ENCODE peak calls at places on chromosomes 4 and X, in four cellular contexts. One of them, this sample, is unnamed.

GRCh38 chr4:48738856-48739255 is 41.2 kb downstream of the FRYL start:
- DNase-seq in HepG2: no peak
- DNase-seq in K562: no peak
- DNase-seq in GM12878: no peak
- DNase-seq in this sample: no peak

GRCh38 chr4:40953253-40954118 is 203.7 kb downstream of the NSUN7 start:
- DNase-seq in HepG2: no peak
- DNase-seq in K562: no peak
- DNase-seq in GM12878: no peak
- DNase-seq in this sample: no peak

GRCh38 chr4:2063557-2064275 is 4.6 kb downstream of the NAT8L start:
- DNase-seq in HepG2: no peak
- DNase-seq in K562: no peak
- DNase-seq in GM12878: no peak
- DNase-seq in this sample: no peak

GRCh38 chr4:3879681-3880594 is 113.8 kb downstream of the ADRA2C start:
- DNase-seq in HepG2: no peak
- DNase-seq in K562: no peak
- DNase-seq in GM12878: no peak
- DNase-seq in this sample: no peak

GRCh38 chrX:80808854-80809493 is 703 bp downstream of the BRWD3 start:
- DNase-seq in HepG2: no peak
- DNase-seq in K562: no peak
- DNase-seq in GM12878: no peak
- DNase-seq in this sample: no peak

GRCh38 chr4:12691168-12691567 is 793.0 kb downstream of the RAB28 start:
- DNase-seq in HepG2: no peak
- DNase-seq in K562: no peak
- DNase-seq in GM12878: no peak
- DNase-seq in this sample: no peak

GRCh38 chrX:109347618-109348017 is 134.3 kb downstream of the GUCY2F start:
- DNase-seq in HepG2: no peak
- DNase-seq in K562: no peak
- DNase-seq in GM12878: no peak
- DNase-seq in this sample: no peak

GRCh38 chr4:116531870-116532269 is 553.5 kb downstream of the TRAM1L1 start:
- DNase-seq in HepG2: no peak
- DNase-seq in K562: no peak
- DNase-seq in GM12878: no peak
- DNase-seq in this sample: no peak

GRCh38 chr4:2042207-2042946 is 16.8 kb upstream of the NAT8L start:
- DNase-seq in HepG2: no peak
- DNase-seq in K562: peak
- DNase-seq in GM12878: no peak
- DNase-seq in this sample: peak

GRCh38 chr4:52059372-52059771 is 8.3 kb downstream of the SPATA18 start:
- DNase-seq in HepG2: no peak
- DNase-seq in K562: no peak
- DNase-seq in GM12878: no peak
- DNase-seq in this sample: no peak

GRCh38 chrX:19535481-19535880 is 20.2 kb upstream of the MAP3K15 start:
- DNase-seq in HepG2: peak
- DNase-seq in K562: peak
- DNase-seq in GM12878: no peak
- DNase-seq in this sample: peak

GRCh38 chrX:57211906-57212305 is 74.6 kb upstream of the FAAH2 start:
- DNase-seq in HepG2: no peak
- DNase-seq in K562: no peak
- DNase-seq in GM12878: no peak
- DNase-seq in this sample: no peak

GRCh38 chr4:155570661-155571060 is 96.0 kb upstream of the GUCY1A1 start:
- DNase-seq in HepG2: no peak
- DNase-seq in K562: no peak
- DNase-seq in GM12878: no peak
- DNase-seq in this sample: no peak

GRCh38 chrX:130118941-130119640 is 8.8 kb upstream of the ELF4 start:
- DNase-seq in HepG2: no peak
- DNase-seq in K562: no peak
- DNase-seq in GM12878: no peak
- DNase-seq in this sample: no peak

GRCh38 chrX:72029473-72030411 is 102.0 kb downstream of the RTL5 start:
- DNase-seq in HepG2: peak
- DNase-seq in K562: no peak
- DNase-seq in GM12878: no peak
- DNase-seq in this sample: no peak

GRCh38 chrX:131734621-131735020 is 190.7 kb downstream of the OR13H1 start:
- DNase-seq in HepG2: no peak
- DNase-seq in K562: no peak
- DNase-seq in GM12878: peak
- DNase-seq in this sample: no peak

GRCh38 chr4:139973015-139973414 is 181.0 kb downstream of the MAML3 start:
- DNase-seq in HepG2: no peak
- DNase-seq in K562: no peak
- DNase-seq in GM12878: no peak
- DNase-seq in this sample: no peak

GRCh38 chrX:71941771-71942170 is 31.1 kb downstream of the NHSL2 start:
- DNase-seq in HepG2: no peak
- DNase-seq in K562: no peak
- DNase-seq in GM12878: no peak
- DNase-seq in this sample: no peak

GRCh38 chr4:135050086-135050717 is 848.6 kb upstream of the PABPC4L start:
- DNase-seq in HepG2: no peak
- DNase-seq in K562: no peak
- DNase-seq in GM12878: no peak
- DNase-seq in this sample: no peak

GRCh38 chr4:990746-991367 is 2.3 kb downstream of the SLC26A1 start:
- DNase-seq in HepG2: no peak
- DNase-seq in K562: no peak
- DNase-seq in GM12878: no peak
- DNase-seq in this sample: no peak

GRCh38 chrX:129771266-129771995 is 8.3 kb upstream of the SASH3 start:
- DNase-seq in HepG2: no peak
- DNase-seq in K562: no peak
- DNase-seq in GM12878: no peak
- DNase-seq in this sample: no peak

GRCh38 chr4:99645638-99646037 is 12.0 kb downstream of the C4orf54 start:
- DNase-seq in HepG2: no peak
- DNase-seq in K562: no peak
- DNase-seq in GM12878: no peak
- DNase-seq in this sample: no peak

GRCh38 chr4:11441182-11441556 is 12.5 kb upstream of the HS3ST1 start:
- DNase-seq in HepG2: no peak
- DNase-seq in K562: no peak
- DNase-seq in GM12878: no peak
- DNase-seq in this sample: no peak

GRCh38 chr4:150173854-150174398 is 95.7 kb downstream of the DCLK2 start:
- DNase-seq in HepG2: no peak
- DNase-seq in K562: no peak
- DNase-seq in GM12878: no peak
- DNase-seq in this sample: no peak

GRCh38 chr4:632926-633325 is 7.6 kb downstream of the PDE6B start:
- DNase-seq in HepG2: no peak
- DNase-seq in K562: no peak
- DNase-seq in GM12878: no peak
- DNase-seq in this sample: no peak

GRCh38 chr4:53644607-53645006 is 53.3 kb upstream of the LNX1 start:
- DNase-seq in HepG2: no peak
- DNase-seq in K562: no peak
- DNase-seq in GM12878: no peak
- DNase-seq in this sample: no peak
- TF ChIP-seq TARDBP in HepG2: no peak
- TF ChIP-seq TARDBP in K562: no peak
- TF ChIP-seq TARDBP in GM12878: no peak
- TF ChIP-seq TARDBP in this sample: no peak

DNA sequence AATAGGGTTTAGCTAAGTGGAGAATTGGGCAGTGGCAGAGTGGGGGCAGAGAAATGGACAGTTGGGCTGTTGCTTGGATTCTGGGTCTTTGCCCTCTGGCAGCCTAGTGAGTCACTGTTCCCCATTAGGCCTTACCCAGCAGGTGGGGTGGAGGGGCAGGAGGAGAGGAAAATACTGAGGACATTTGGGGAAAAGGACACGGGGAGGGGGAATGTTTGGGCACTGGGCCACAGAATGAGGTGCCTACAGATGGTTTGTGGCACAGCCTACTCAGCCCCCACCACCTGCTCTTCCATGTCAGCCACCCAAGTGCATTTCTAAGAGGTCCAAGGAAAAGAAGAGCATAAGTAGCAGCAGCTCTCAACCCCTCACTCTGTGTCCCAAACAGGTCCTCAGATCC is 13.0 kb downstream of the SLC16A2 start:
- DNase-seq in HepG2: no peak
- DNase-seq in K562: no peak
- DNase-seq in GM12878: no peak
- DNase-seq in this sample: no peak
- TF ChIP-seq TARDBP in HepG2: no peak
- TF ChIP-seq TARDBP in K562: no peak
- TF ChIP-seq TARDBP in GM12878: no peak
- TF ChIP-seq TARDBP in this sample: no peak

GRCh38 chr4:121096629-121097028 is 24.3 kb upstream of the NDNF start:
- DNase-seq in HepG2: peak
- DNase-seq in K562: peak
- DNase-seq in GM12878: no peak
- DNase-seq in this sample: peak
- TF ChIP-seq TARDBP in HepG2: no peak
- TF ChIP-seq TARDBP in K562: no peak
- TF ChIP-seq TARDBP in GM12878: no peak
- TF ChIP-seq TARDBP in this sample: no peak

DNA sequence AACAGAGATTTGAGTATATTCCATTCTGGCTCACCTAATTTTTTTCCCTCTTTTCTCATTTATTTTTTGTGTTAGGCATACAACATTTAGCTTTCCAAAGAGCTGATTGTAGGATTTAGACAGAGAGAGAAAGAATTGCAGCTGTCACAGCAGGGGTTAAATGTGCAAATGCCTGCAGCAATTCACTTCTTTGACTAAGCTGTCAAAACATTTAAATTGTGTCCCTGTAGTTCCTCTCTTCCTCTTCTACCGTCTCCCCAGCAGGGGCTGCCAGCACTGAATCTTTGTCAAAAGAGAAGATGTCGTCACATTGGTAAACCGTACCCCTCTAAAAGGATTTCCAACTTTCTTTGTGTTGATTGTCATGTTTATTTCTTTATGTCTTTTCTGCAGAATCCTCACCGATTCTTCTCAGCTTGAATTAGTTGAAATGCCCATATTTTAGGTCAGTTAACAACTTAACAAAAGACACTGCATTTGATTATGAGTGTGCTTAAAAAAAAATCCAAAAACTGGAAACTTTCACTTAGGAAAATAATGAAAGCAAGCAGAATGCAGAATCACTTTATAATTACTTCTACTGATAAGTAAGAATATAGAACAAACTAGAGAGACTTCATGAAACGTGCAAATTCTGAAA is 111.1 kb upstream of the PTPN13 start:
- DNase-seq in HepG2: no peak
- DNase-seq in K562: no peak
- DNase-seq in GM12878: no peak
- DNase-seq in this sample: peak
- TF ChIP-seq TARDBP in HepG2: no peak
- TF ChIP-seq TARDBP in K562: no peak
- TF ChIP-seq TARDBP in GM12878: no peak
- TF ChIP-seq TARDBP in this sample: no peak

GRCh38 chr4:6345096-6345830 is 75.6 kb downstream of the WFS1 start:
- DNase-seq in HepG2: no peak
- DNase-seq in K562: no peak
- DNase-seq in GM12878: no peak
- DNase-seq in this sample: no peak
- TF ChIP-seq TARDBP in HepG2: no peak
- TF ChIP-seq TARDBP in K562: no peak
- TF ChIP-seq TARDBP in GM12878: no peak
- TF ChIP-seq TARDBP in this sample: no peak

DNA sequence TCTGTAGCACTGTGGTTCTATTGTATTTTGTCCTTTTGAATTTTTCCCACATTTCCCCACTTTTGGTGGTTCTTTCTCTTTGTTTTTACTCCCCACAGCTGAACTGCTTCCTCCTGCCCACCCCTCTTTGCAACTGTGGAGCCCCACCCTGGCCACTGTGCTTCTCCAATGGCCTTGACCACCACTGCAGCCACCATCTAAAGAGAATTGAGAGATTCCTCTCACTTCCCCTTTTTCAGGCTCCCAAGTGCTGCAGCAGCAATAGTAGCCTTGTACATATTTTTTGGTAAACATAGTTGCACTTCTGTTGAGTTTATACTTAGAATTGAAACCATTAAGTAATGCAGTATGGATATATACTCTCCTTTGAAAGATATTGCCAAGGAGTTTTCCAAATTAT is 51.3 kb upstream of the FRMPD3 start:
- DNase-seq in HepG2: no peak
- DNase-seq in K562: no peak
- DNase-seq in GM12878: no peak
- DNase-seq in this sample: no peak
- TF ChIP-seq TARDBP in HepG2: no peak
- TF ChIP-seq TARDBP in K562: no peak
- TF ChIP-seq TARDBP in GM12878: no peak
- TF ChIP-seq TARDBP in this sample: no peak

GRCh38 chrX:119417376-119417775 is 18.2 kb downstream of the SLC25A43 start:
- DNase-seq in HepG2: no peak
- DNase-seq in K562: no peak
- DNase-seq in GM12878: no peak
- DNase-seq in this sample: no peak

GRCh38 chrX:119419146-119419545 is 20.0 kb downstream of the SLC25A43 start:
- DNase-seq in HepG2: peak
- DNase-seq in K562: no peak
- DNase-seq in GM12878: no peak
- DNase-seq in this sample: no peak

GRCh38 chrX:119421306-119421705 is 22.2 kb downstream of the SLC25A43 start:
- DNase-seq in HepG2: no peak
- DNase-seq in K562: no peak
- DNase-seq in GM12878: no peak
- DNase-seq in this sample: no peak

GRCh38 chrX:119419898-119420297 is 20.8 kb downstream of the SLC25A43 start:
- DNase-seq in HepG2: no peak
- DNase-seq in K562: no peak
- DNase-seq in GM12878: no peak
- DNase-seq in this sample: no peak

DNA sequence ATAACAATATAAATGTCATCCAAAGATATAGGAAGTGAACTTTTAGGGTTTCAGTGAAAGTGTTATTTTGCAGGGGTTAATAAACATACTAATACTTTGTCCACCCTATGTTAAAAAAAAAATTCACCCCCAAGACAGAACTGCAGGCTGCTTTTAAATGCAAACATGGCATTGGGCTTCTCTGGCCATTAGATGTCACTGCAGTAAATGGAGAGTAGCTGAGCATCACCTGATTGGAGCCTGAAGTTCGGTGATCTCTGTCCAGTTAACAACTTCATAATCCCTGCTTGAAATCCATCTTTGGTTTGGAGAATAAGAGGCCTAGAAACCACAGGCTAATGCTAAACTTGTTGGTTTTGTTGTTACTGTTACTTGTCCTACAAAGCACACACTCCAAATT is 18.7 kb downstream of the SLC25A43 start:
- DNase-seq in HepG2: peak
- DNase-seq in K562: peak
- DNase-seq in GM12878: no peak
- DNase-seq in this sample: peak
- TF ChIP-seq TARDBP in HepG2: no peak
- TF ChIP-seq TARDBP in K562: no peak
- TF ChIP-seq TARDBP in GM12878: no peak
- TF ChIP-seq TARDBP in this sample: no peak

This sample was measured in HEK293T.